ENCODE peak calls at places on chromosomes 16 and 17, in seven cellular contexts. T, L, Z, M, S, X and A are unnamed samples.

GRCh38 chr17:61574542-61575351 is 16.3 kb downstream of the NACA2 start:
- DNase-seq in T (peak; percentile 50), S (no peak), L (peak; percentile 18), X (peak; percentile 50), M (no peak), Z (peak; percentile 17), A (peak; percentile 5)

GRCh38 chr16:86508947-86509758 is 1.2 kb upstream of the FOXF1 start:
- DNase-seq in S (peak; percentile 67), X (peak; percentile 46), M (no peak), Z (no peak), T (peak; percentile 68), L (peak; percentile 27), A (no peak)

GRCh38 chr17:76247304-76247703 is 7.0 kb upstream of the RNF157 start:
- DNase-seq in X (no peak), M (no peak), L (no peak), T (no peak), Z (no peak), S (no peak), A (no peak)

GRCh38 chr16:49483651-49484451 is 110.2 kb downstream of the C16orf78 start:
- DNase-seq in S (no peak), T (no peak), L (no peak), M (no peak), Z (no peak), X (no peak), A (no peak)

GRCh38 chr16:90010676-90011075 is 8.6 kb downstream of the DBNDD1 start:
- DNase-seq in L (no peak), X (no peak), S (no peak), Z (no peak), T (no peak), M (no peak), A (no peak)

GRCh38 chr16:83899272-83899897 is 470 bp downstream of the MLYCD start:
- DNase-seq in S (peak; percentile 68), X (peak; percentile 55), M (peak; percentile 20), T (peak; percentile 59), Z (peak; percentile 61), L (peak; percentile 41), A (peak; percentile 68)

GRCh38 chr17:74623693-74624093 is at the start of gene CD300E:
- DNase-seq in M (no peak), L (no peak), T (no peak), X (no peak), Z (no peak), S (no peak), A (no peak)

GRCh38 chr16:3582276-3583165 is 5.3 kb upstream of the NLRC3 start:
- DNase-seq in T (no peak), S (no peak), Z (no peak), L (no peak), M (no peak), X (no peak), A (no peak)

GRCh38 chr16:58348986-58349385 is 43.3 kb upstream of the GINS3 start:
- DNase-seq in M (no peak), X (no peak), L (no peak), Z (no peak), S (no peak), T (no peak), A (no peak)

GRCh38 chr17:71902931-71903506 is 217.8 kb upstream of the SOX9 start:
- DNase-seq in T (peak; percentile 18), M (no peak), Z (no peak), X (no peak), L (peak; percentile 37), S (no peak), A (no peak)

GRCh38 chr16:11430601-11431317 is 85.5 kb downstream of the RMI2 start:
- DNase-seq in T (no peak), L (no peak), S (no peak), X (no peak), M (no peak), Z (no peak), A (no peak)

GRCh38 chr17:8189711-8190477 is at the start of gene BORCS6:
- DNase-seq in T (peak; percentile 99), X (peak; percentile 97), S (peak; percentile 90), L (peak; percentile 99), M (peak; percentile 97), Z (peak; percentile 86), A (peak; percentile 98)
- TF ChIP-seq CTCF in T (no peak), X (no peak), S (no peak), L (peak; percentile 27), M (peak; percentile 18), Z (no peak), A (no peak)

GRCh38 chr16:68472581-68472980 is 24.3 kb upstream of the SMPD3 start:
- DNase-seq in M (no peak), T (no peak), X (no peak), Z (no peak), S (no peak), L (no peak), A (no peak)
- TF ChIP-seq CTCF in M (no peak), T (no peak), X (no peak), Z (no peak), S (no peak), L (no peak), A (no peak)

GRCh38 chr17:79495665-79496064 is 115.2 kb downstream of the RBFOX3 start:
- DNase-seq in X (no peak), T (no peak), M (no peak), L (no peak), Z (no peak), S (no peak), A (no peak)
- TF ChIP-seq CTCF in X (no peak), T (no peak), M (no peak), L (no peak), Z (no peak), S (no peak), A (no peak)

GRCh38 chr17:17890773-17891759 is 54.3 kb upstream of the SREBF1 start:
- DNase-seq in Z (peak; percentile 67), L (peak; percentile 68), T (peak; percentile 77), X (peak; percentile 65), M (peak; percentile 65), S (peak; percentile 81), A (peak; percentile 61)
- TF ChIP-seq CTCF in Z (peak; percentile 66), L (peak; percentile 96), T (peak; percentile 95), X (peak; percentile 30), M (peak; percentile 83), S (peak; percentile 77), A (peak; percentile 58)

DNA sequence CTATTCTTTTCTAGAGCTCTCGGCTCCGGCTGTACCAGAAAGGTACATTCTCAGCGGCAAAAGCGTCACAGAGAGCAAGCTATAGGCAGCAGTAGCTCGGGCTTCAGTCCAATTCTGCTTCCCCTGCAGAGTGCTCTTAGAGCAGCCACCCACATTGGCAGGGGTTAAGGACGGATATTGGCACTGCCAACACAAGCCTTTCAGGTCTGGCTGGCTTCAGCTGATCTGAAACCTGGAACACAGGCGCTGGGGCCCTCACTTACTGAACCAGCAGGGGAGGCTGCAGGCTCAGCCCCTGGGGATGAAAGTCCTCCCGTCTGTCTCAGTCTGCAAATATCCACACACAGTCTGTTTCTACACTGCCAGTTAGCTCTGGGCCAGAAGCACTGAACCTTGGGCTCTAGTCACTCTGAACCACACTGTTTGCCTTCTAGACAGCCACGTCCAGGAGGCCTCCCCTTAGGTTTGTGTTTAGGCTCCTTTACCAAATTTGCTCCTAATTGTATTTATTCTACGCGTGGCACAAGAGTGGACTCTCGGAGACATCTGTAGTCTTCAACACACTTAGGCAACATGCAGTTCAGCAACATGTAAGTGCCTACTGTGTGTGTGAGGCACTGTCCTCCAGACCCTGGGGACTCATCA is 40.1 kb downstream of the HIC1 start:
- DNase-seq in L (peak; percentile 82), M (no peak), X (no peak), T (peak; percentile 78), S (no peak), Z (no peak), A (no peak)
- TF ChIP-seq CTCF in L (peak; percentile 87), M (peak; percentile 3), X (no peak), T (peak; percentile 81), S (peak; percentile 66), Z (no peak), A (no peak)

GRCh38 chr17:181213-182163 is at the start of gene DOC2B:
- DNase-seq in T (peak; percentile 12), L (no peak), X (peak; percentile 34), S (no peak), M (no peak), Z (peak; percentile 41), A (peak; percentile 9)
- TF ChIP-seq CTCF in T (no peak), L (no peak), X (no peak), S (no peak), M (no peak), Z (no peak), A (no peak)

DNA sequence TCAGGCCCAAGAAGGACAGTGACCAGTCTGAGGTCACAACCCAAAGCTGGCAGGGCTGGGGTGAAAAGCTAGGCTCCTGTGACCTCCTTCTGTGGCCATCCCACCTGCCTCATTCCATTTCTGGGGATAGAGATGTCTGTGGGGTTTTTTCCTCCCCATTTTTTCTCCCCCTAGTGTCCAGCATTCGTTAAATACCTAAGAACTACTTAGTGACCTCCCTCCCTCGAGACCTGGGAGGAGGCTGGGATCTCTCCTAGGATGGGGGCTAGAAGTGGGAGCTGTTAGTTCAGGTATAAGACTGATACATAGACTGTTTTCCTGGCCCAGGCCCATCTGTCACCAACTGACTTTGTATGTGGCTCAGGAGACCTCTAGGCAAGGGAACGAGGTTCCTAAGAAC is 20.5 kb upstream of the STAC2 start:
- DNase-seq in Z (no peak), T (no peak), S (no peak), X (no peak), M (no peak), L (no peak), A (no peak)
- TF ChIP-seq CTCF in Z (no peak), T (peak; percentile 8), S (no peak), X (no peak), M (no peak), L (peak; percentile 40), A (no peak)